ENCODE peak calls at places on chromosomes 16 and 17, in five cellular contexts. Q, T, A, L and O are unnamed samples.

GRCh38 chr17:68325961-68326360 is 34.7 kb downstream of the ARSG start:
- DNase-seq in Q (no peak), T (no peak), A (no peak), L (no peak), O (no peak)

GRCh38 chr16:30137897-30138296 is 14.9 kb upstream of the MAPK3 start:
- DNase-seq in Q (no peak), T (no peak), A (no peak), L (no peak), O (no peak)

GRCh38 chr17:68020451-68020779 is 15.1 kb upstream of the KPNA2 start:
- DNase-seq in Q (no peak), T (no peak), A (no peak), L (no peak), O (no peak)

GRCh38 chr17:5249615-5250014 is 15.0 kb upstream of the SCIMP start:
- DNase-seq in Q (peak), T (peak), A (peak), L (peak), O (peak)

GRCh38 chr17:12134101-12134500 is 113.4 kb downstream of the MAP2K4 start:
- DNase-seq in Q (no peak), T (no peak), A (no peak), L (no peak), O (no peak)

GRCh38 chr16:783404-784161 is 4.6 kb downstream of the RPUSD1 start:
- DNase-seq in Q (no peak), T (peak), A (no peak), L (no peak), O (no peak)

GRCh38 chr16:57167951-57168350 is 17.9 kb downstream of the PSME3IP1 start:
- DNase-seq in Q (peak), T (peak), A (no peak), L (no peak), O (no peak)

GRCh38 chr16:78836802-78837489 is 737.5 kb downstream of the WWOX start:
- DNase-seq in Q (no peak), T (no peak), A (no peak), L (no peak), O (no peak)

GRCh38 chr16:81513204-81514040 is 68.8 kb downstream of the CMIP start:
- DNase-seq in Q (peak), T (no peak), A (no peak), L (no peak), O (peak)

GRCh38 chr16:68509381-68509780 is 29.7 kb upstream of the ZFP90 start:
- DNase-seq in Q (no peak), T (no peak), A (no peak), L (no peak), O (no peak)

GRCh38 chr17:81902023-81902652 is at the start of gene NPB:
- DNase-seq in Q (peak), T (no peak), A (no peak), L (peak), O (no peak)

GRCh38 chr16:1073262-1073558 is 663 bp downstream of the SSTR5 start:
- DNase-seq in Q (no peak), T (no peak), A (no peak), L (no peak), O (no peak)

GRCh38 chr16:31471875-31472558 is at the start of gene TGFB1I1:
- DNase-seq in Q (peak), T (peak), A (no peak), L (no peak), O (peak)

GRCh38 chr17:41793749-41794602 is 7.5 kb upstream of the JUP start:
- DNase-seq in Q (peak), T (peak), A (no peak), L (no peak), O (peak)

GRCh38 chr16:46607529-46607928 is 13.7 kb downstream of the SHCBP1 start:
- DNase-seq in Q (no peak), T (peak), A (no peak), L (no peak), O (no peak)

GRCh38 chr16:66422366-66422765 is 4.7 kb upstream of the BEAN1 start:
- DNase-seq in Q (no peak), T (no peak), A (no peak), L (no peak), O (no peak)

GRCh38 chr17:37698132-37698615 is 46.7 kb downstream of the HNF1B start:
- DNase-seq in Q (no peak), T (peak), A (no peak), L (no peak), O (no peak)

GRCh38 chr16:1446296-1447080 is 2.1 kb upstream of the CCDC154 start:
- DNase-seq in Q (no peak), T (no peak), A (no peak), L (no peak), O (no peak)

GRCh38 chr17:42243493-42243982 is 32.7 kb downstream of the STAT5B start:
- DNase-seq in Q (no peak), T (no peak), A (no peak), L (no peak), O (no peak)

GRCh38 chr16:8655184-8655717 is 19.2 kb upstream of the ABAT start:
- DNase-seq in Q (peak), T (peak), A (no peak), L (no peak), O (peak)

GRCh38 chr17:68403122-68403521 is 54.2 kb downstream of the WIPI1 start:
- DNase-seq in Q (no peak), T (no peak), A (no peak), L (no peak), O (no peak)

GRCh38 chr16:2250652-2251280 is 621 bp downstream of the ECI1 start:
- DNase-seq in Q (no peak), T (peak), A (no peak), L (no peak), O (no peak)

GRCh38 chr17:81563861-81564586 is 11.9 kb upstream of the FAAP100 start:
- DNase-seq in Q (no peak), T (no peak), A (no peak), L (no peak), O (no peak)

GRCh38 chr16:90048347-90048722 is 28.8 kb downstream of the PRDM7 start:
- DNase-seq in Q (no peak), T (no peak), A (no peak), L (no peak), O (no peak)

GRCh38 chr17:81251943-81252301 is 12.8 kb downstream of the NDUFAF8 start:
- DNase-seq in Q (no peak), T (no peak), A (no peak), L (no peak), O (no peak)

GRCh38 chr17:31902693-31903092 is 1.2 kb upstream of the UTP6 start:
- DNase-seq in Q (no peak), T (no peak), A (no peak), L (no peak), O (no peak)

GRCh38 chr16:3637371-3637923 is 17.0 kb upstream of the DNASE1 start:
- DNase-seq in Q (no peak), T (peak), A (no peak), L (no peak), O (no peak)

GRCh38 chr16:26627958-26628357 is 438.8 kb upstream of the C16orf82 start:
- DNase-seq in Q (no peak), T (no peak), A (no peak), L (no peak), O (no peak)

GRCh38 chr16:87550510-87550961 is 51.8 kb upstream of the JPH3 start:
- DNase-seq in Q (peak), T (no peak), A (peak), L (no peak), O (peak)

GRCh38 chr16:4544483-4544882 is 5.9 kb upstream of the CDIP1 start:
- DNase-seq in Q (no peak), T (no peak), A (no peak), L (no peak), O (no peak)

GRCh38 chr16:27727941-27728340 is 178.0 kb downstream of the KATNIP start:
- DNase-seq in Q (no peak), T (no peak), A (no peak), L (no peak), O (no peak)

GRCh38 chr16:70589998-70590471 is 56.3 kb upstream of the IL34 start:
- DNase-seq in Q (no peak), T (no peak), A (no peak), L (no peak), O (no peak)

GRCh38 chr16:27980076-27980775 is 83.3 kb downstream of the GSG1L start:
- DNase-seq in Q (no peak), T (no peak), A (no peak), L (no peak), O (no peak)

GRCh38 chr17:65183736-65184135 is 46.6 kb downstream of the RGS9 start:
- DNase-seq in Q (peak), T (peak), A (no peak), L (no peak), O (peak)

GRCh38 chr16:73176577-73177013 is 128.7 kb upstream of the ZFHX3 start:
- DNase-seq in Q (peak), T (peak), A (no peak), L (no peak), O (no peak)